ENCODE peak calls at places on chromosome 2, in five cellular contexts. T is H9, Y is H1, X is neuronal stem cell, R is mesenchymal stem cell. V is an unnamed sample.

GRCh38 chr2:101596346-101596745 is 101.2 kb upstream of the MAP4K4 start:
- DNase-seq in T (no peak), Y (no peak), X (no peak), R (no peak), V (no peak)

GRCh38 chr2:238139141-238139840 is 823 bp downstream of the KLHL30 start:
- DNase-seq in T (peak), Y (no peak), X (no peak), R (no peak), V (peak)

GRCh38 chr2:8244634-8245033 is 437.2 kb upstream of the ID2 start:
- DNase-seq in T (no peak), Y (no peak), X (no peak), R (no peak), V (no peak)

GRCh38 chr2:59706729-59707128 is 846.7 kb downstream of the BCL11A start:
- DNase-seq in T (no peak), Y (no peak), X (no peak), R (no peak), V (peak)

GRCh38 chr2:160365691-160366367 is 127.8 kb downstream of the RBMS1 start:
- DNase-seq in T (no peak), Y (no peak), X (no peak), R (no peak), V (no peak)

GRCh38 chr2:66574701-66575624 is 140.0 kb downstream of the MEIS1 start:
- DNase-seq in T (peak), Y (no peak), X (peak), R (peak), V (peak)

GRCh38 chr2:232444409-232445148 is 11.4 kb upstream of the ALPI start:
- DNase-seq in T (peak), Y (peak), X (no peak), R (peak), V (peak)

GRCh38 chr2:236960516-236960915 is 125.2 kb upstream of the COPS8 start:
- DNase-seq in T (no peak), Y (no peak), X (no peak), R (no peak), V (no peak)

GRCh38 chr2:175203621-175204496 is 22.3 kb upstream of the ATP5MC3 start:
- DNase-seq in T (peak), Y (no peak), X (peak), R (peak), V (peak)

GRCh38 chr2:123958011-123958410 is 67.1 kb upstream of the CNTNAP5 start:
- DNase-seq in T (no peak), Y (no peak), X (no peak), R (no peak), V (no peak)

GRCh38 chr2:204586444-204587165 is 41.3 kb downstream of the PARD3B start:
- DNase-seq in T (no peak), Y (no peak), X (no peak), R (no peak), V (no peak)

GRCh38 chr2:156486175-156486574 is 50.0 kb downstream of the GPD2 start:
- DNase-seq in T (no peak), Y (no peak), X (no peak), R (peak), V (no peak)

GRCh38 chr2:193276988-193277387 is 1082.3 kb upstream of the TMEFF2 start:
- DNase-seq in T (no peak), Y (no peak), X (no peak), R (no peak), V (no peak)
- H2BK12ac ChIP-seq in T (no peak), Y (no peak), X (no peak), R (no peak), V (no peak)

GRCh38 chr2:84631985-84632384 is 115.7 kb downstream of the DNAH6 start:
- DNase-seq in T (no peak), Y (no peak), X (no peak), R (no peak), V (peak)
- H3K9ac ChIP-seq in T (no peak), Y (no peak), X (no peak), R (no peak), V (no peak)

DNA sequence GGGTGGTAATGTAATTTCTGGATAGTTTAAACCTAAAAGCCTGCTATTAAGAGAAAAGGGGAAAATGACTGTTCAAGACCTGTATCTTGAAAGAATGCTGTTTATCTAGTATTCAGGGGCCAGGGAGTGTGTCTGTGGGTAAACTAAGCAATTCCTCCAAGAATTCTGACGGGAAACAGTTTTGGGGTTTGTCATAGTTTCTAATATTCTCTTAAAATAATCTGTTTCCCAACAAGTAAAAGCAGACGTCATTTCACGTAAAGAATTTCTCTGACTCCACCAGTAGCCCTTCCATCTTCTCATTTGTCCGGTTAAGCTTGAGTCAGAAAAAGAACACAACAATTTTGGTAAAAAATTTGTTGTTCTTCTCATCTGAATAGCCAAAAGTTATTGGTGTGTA is 232.1 kb upstream of the EPAS1 start:
- DNase-seq in T (no peak), Y (no peak), X (no peak), R (peak), V (peak)
- H2BK12ac ChIP-seq in T (no peak), Y (no peak), X (no peak), R (no peak), V (no peak)

DNA sequence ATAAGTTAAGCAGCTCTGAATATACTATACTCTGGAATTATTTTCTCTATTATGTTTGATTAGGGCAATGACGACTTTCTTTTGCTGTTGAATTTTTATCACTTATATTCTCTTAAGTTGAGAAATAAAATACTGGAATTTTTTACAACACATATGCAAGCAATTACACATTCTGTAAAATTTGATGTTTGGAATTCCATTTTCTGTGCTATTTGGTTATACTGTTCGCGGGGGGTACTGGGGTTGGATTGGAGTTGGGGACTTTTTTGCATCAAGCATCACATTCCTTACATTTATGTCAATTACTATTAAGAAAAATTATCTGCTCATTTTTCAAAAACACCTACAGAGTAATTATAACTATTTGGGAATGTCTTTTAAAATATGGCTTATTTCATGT is 2.1 kb downstream of the COL5A2 start:
- DNase-seq in T (no peak), Y (no peak), X (no peak), R (no peak), V (no peak)
- H3K9ac ChIP-seq in T (no peak), Y (no peak), X (no peak), R (peak), V (no peak)

GRCh38 chr2:197985029-197985428 is 180.6 kb downstream of the PLCL1 start:
- DNase-seq in T (no peak), Y (no peak), X (no peak), R (no peak), V (no peak)
- H2BK12ac ChIP-seq in T (no peak), Y (no peak), X (no peak), R (no peak), V (no peak)

DNA sequence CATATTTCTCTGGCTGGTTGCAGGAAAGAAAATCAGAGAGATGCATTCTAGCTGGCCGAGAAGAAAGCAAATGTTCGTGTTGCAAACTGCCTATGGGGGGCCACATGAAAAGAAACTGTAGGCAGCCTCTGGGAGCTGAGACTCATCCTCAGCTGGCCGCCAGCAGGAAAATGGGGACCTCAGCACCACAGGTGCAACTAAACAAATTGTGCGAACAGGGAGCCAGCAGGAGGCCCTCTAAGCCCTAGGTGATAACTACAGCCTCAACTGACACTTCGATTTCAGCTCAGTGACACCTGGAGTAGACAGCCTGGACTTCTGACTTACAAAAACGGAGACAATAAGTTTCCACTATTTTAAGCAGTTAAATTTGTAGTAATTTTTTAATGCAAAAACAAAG is 107.3 kb downstream of the DTNB start:
- DNase-seq in T (no peak), Y (no peak), X (no peak), R (no peak), V (no peak)
- H3K9ac ChIP-seq in T (no peak), Y (no peak), X (no peak), R (no peak), V (no peak)

GRCh38 chr2:152390837-152391236 is 55.9 kb downstream of the FMNL2 start:
- DNase-seq in T (no peak), Y (no peak), X (no peak), R (no peak), V (no peak)
- H2BK12ac ChIP-seq in T (no peak), Y (no peak), X (no peak), R (no peak), V (no peak)